ENCODE peak calls at places on chromosome 18, in ten cellular contexts. P is mammary epithelial cell, V is upper lobe of right lung, E is OCI-LY7, A is Panc1, O is brain microvascular endothelial cell, L is heart left ventricle, N is A549, J is IMR-90, X is colonic mucosa. Y is an unnamed sample.

GRCh38 chr18:22280453-22280750 is 111.0 kb downstream of the GATA6 start:
- DNase-seq in P (no peak), V (no peak), E (no peak), A (no peak), O (no peak), L (no peak), N (no peak), J (no peak), X (no peak), Y (no peak)

GRCh38 chr18:58231930-58232329 is 187.9 kb downstream of the NEDD4L start:
- DNase-seq in P (no peak), V (no peak), E (no peak), A (no peak), O (no peak), L (no peak), N (no peak), J (no peak), X (no peak), Y (no peak)

GRCh38 chr18:22813648-22814328 is 119.3 kb upstream of the RBBP8 start:
- DNase-seq in P (peak; percentile 60), V (no peak), E (peak; percentile 33), A (no peak), O (peak; percentile 31), L (no peak), N (peak; percentile 33), J (peak; percentile 65), X (no peak), Y (peak; percentile 50)

GRCh38 chr18:14928396-14928795 is 180.4 kb downstream of the ANKRD30B start:
- DNase-seq in P (no peak), V (no peak), E (no peak), A (no peak), O (no peak), L (no peak), N (no peak), J (no peak), X (no peak), Y (no peak)

GRCh38 chr18:65527879-65528633 is 222.8 kb upstream of the CDH7 start:
- DNase-seq in P (no peak), V (no peak), E (no peak), A (no peak), O (no peak), L (no peak), N (no peak), J (no peak), X (no peak), Y (no peak)

GRCh38 chr18:54713386-54713785 is 114.9 kb upstream of the RAB27B start:
- DNase-seq in P (no peak), V (no peak), E (no peak), A (no peak), O (no peak), L (no peak), N (no peak), J (no peak), X (no peak), Y (no peak)

GRCh38 chr18:51654441-51655326 is 457.2 kb upstream of the MEX3C start:
- DNase-seq in P (no peak), V (no peak), E (no peak), A (no peak), O (no peak), L (no peak), N (no peak), J (no peak), X (no peak), Y (no peak)

GRCh38 chr18:27695509-27695908 is 481.4 kb downstream of the CDH2 start:
- DNase-seq in P (peak; percentile 34), V (no peak), E (no peak), A (no peak), O (no peak), L (no peak), N (no peak), J (no peak), X (no peak), Y (peak; percentile 14)

GRCh38 chr18:78192044-78192443 is 787.6 kb upstream of the SALL3 start:
- DNase-seq in P (no peak), V (peak; percentile 87), E (no peak), A (no peak), O (no peak), L (no peak), N (no peak), J (no peak), X (peak; percentile 22), Y (no peak)

GRCh38 chr18:79064228-79064627 is 5.0 kb upstream of the ATP9B start:
- DNase-seq in P (no peak), V (no peak), E (no peak), A (no peak), O (no peak), L (no peak), N (no peak), J (no peak), X (no peak), Y (no peak)

GRCh38 chr18:61530681-61531080 is 197.5 kb downstream of the CDH20 start:
- DNase-seq in P (no peak), V (no peak), E (no peak), A (no peak), O (no peak), L (no peak), N (no peak), J (no peak), X (no peak), Y (no peak)

GRCh38 chr18:29251681-29252080 is 1074.8 kb upstream of the CDH2 start:
- DNase-seq in P (no peak), V (no peak), E (no peak), A (no peak), O (no peak), L (no peak), N (no peak), J (no peak), X (no peak), Y (no peak)

GRCh38 chr18:449374-449773 is 51.1 kb downstream of the COLEC12 start:
- DNase-seq in P (no peak), V (peak; percentile 77), E (no peak), A (no peak), O (no peak), L (no peak), N (no peak), J (no peak), X (no peak), Y (no peak)

GRCh38 chr18:50802133-50802532 is 17.7 kb downstream of the MRO start:
- DNase-seq in P (peak; percentile 10), V (no peak), E (no peak), A (no peak), O (no peak), L (no peak), N (no peak), J (no peak), X (no peak), Y (peak; percentile 9)

GRCh38 chr18:23141022-23141999 is 6.0 kb downstream of the CABLES1 start:
- DNase-seq in P (no peak), V (no peak), E (no peak), A (no peak), O (no peak), L (no peak), N (no peak), J (no peak), X (peak; percentile 84), Y (no peak)

DNA sequence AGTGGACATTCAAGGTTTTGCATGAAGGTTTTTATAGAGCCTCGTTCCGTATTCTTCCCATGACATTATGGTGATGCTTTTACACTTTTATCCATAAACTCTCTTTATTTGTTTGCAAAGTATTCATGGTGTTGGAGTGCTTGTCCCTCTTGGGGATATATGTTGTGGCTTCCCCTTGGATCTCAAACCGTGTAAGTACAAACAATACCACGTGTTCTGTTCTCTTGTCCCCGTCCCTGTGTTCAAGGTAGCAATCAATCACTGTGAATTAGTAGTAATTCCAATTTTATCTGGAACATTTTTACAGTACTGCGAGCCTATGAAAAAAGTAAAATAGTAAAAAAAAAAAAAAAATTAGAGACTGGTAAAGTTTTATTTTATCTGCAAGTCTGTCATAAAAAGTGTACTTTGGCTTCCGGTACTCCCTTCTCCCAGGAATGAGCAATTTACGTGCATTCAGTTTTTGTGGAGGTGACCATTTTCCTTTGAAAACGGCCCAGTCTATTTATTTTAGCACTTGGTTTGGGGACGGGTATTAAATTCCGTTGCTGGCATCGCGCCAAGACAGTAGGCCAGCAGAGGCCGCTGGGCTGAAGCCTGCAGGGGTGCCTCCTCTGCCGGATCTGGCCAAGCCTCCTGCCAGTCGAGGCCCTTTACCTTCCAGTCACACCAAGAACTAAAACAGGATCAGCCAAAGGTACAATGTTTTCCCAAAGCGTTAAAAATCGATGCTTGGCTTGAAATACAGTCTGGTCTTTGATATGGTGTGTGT is 175.7 kb downstream of the SOCS6 start:
- DNase-seq in P (peak; percentile 40), V (peak; percentile 87), E (no peak), A (peak; percentile 52), O (peak; percentile 54), L (peak; percentile 66), N (peak; percentile 75), J (peak; percentile 55), X (peak; percentile 81), Y (peak; percentile 59)
- TF ChIP-seq CTCF in P (peak; percentile 42), V (peak; percentile 31), E (no peak), A (peak; percentile 46), O (peak; percentile 66), L (no peak), N (peak; percentile 37), J (peak; percentile 30), X (no peak), Y (peak; percentile 18)

GRCh38 chr18:77086656-77087390 is 45.8 kb downstream of the MBP start:
- DNase-seq in P (no peak), V (no peak), E (no peak), A (no peak), O (no peak), L (peak; percentile 53), N (no peak), J (no peak), X (peak; percentile 86), Y (no peak)
- H3K27ac ChIP-seq in P (peak overlapping the region; percentile 44), V (peak overlapping the region; percentile 72), E (no peak overlapping the region), A (peak overlapping the region; percentile 72), O (peak overlapping the region; percentile 65), L (peak overlapping the region; percentile 66), N (no peak overlapping the region), J (no peak overlapping the region), X (peak overlapping the region; percentile 27), Y (peak overlapping the region; percentile 77)

GRCh38 chr18:45275367-45276113 is 339.7 kb upstream of the SLC14A2 start:
- DNase-seq in P (peak; percentile 21), V (no peak), E (peak; percentile 19), A (no peak), O (peak; percentile 26), L (no peak), N (peak; percentile 11), J (peak; percentile 45), X (no peak), Y (no peak)
- TF ChIP-seq CTCF in P (peak; percentile 82), V (peak; percentile 85), E (peak; percentile 82), A (peak; percentile 55), O (peak; percentile 71), L (peak; percentile 74), N (no peak), J (peak; percentile 61), X (peak; percentile 79), Y (peak; percentile 81)

DNA sequence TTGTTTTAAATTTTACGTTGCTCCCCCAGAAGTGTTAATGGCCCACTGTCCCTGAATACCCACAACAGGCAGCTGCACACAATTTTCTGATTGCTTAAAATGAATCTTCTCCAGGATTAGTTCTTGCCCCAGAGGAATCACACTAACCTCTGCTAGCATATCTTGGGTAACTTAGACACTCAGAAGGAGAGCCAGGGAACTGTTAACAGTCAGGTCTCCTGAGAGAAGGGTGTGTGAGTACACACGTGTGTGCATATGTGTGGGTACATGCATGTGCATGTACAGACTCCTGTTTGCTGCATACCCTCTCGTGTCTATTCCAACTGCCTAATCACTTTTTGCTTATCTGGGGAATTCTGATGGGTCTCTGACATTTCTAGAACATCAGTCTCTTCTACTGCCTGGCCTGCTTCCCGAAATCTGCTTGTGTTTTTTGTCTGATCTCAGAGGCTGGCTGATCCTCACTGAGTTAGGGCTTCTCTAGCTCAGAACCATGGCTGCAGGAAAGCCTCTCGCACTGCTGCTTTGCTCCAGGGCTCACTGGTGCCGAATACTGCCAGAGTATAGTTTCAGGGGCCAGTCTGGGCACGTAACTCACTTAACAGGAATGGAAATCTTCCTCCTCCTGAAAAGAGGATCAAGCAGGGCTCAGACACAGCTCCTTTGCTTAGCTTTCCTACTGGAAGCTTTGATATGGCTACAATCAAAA is 62.8 kb downstream of the PRELID3A start:
- DNase-seq in P (peak; percentile 73), V (no peak), E (no peak), A (no peak), O (no peak), L (no peak), N (no peak), J (no peak), X (no peak), Y (peak; percentile 60)
- H3K27ac ChIP-seq in P (no peak overlapping the region), V (no peak overlapping the region), E (no peak overlapping the region), A (no peak overlapping the region), O (no peak overlapping the region), L (no peak overlapping the region), N (no peak overlapping the region), J (no peak overlapping the region), X (no peak overlapping the region), Y (peak overlapping the region; percentile 69)